ENCODE peak calls at places on chromosomes 4 and X, in seven cellular contexts. U is adrenal gland, T is uterus, D is IMR-90, H is A549, X is body of pancreas, R is heart left ventricle. C is an unnamed sample.
A peak's percentile ranks its signal among the peaks of the same experiment; 100 is the strongest.

GRCh38 chr4:14916554-14917304 is 85.6 kb upstream of the CPEB2 start:
- DNase-seq in U (no peak), T (no peak), D (peak; percentile 84), H (peak; percentile 93), X (no peak), R (peak; percentile 51), C (peak; percentile 3)

GRCh38 chr4:154314248-154314647 is 177.4 kb downstream of the DCHS2 start:
- DNase-seq in U (no peak), T (no peak), D (no peak), H (peak; percentile 13), X (no peak), R (no peak), C (no peak)

GRCh38 chr4:19478791-19479190 is 772.9 kb upstream of the SLIT2 start:
- DNase-seq in U (no peak), T (no peak), D (peak; percentile 81), H (no peak), X (no peak), R (no peak), C (no peak)

GRCh38 chr4:677431-678293 is 3.3 kb downstream of the MYL5 start:
- DNase-seq in U (peak; percentile 69), T (no peak), D (no peak), H (no peak), X (no peak), R (no peak), C (no peak)

GRCh38 chr4:82865592-82865991 is 25.4 kb downstream of the SEC31A start:
- DNase-seq in U (no peak), T (no peak), D (peak; percentile 95), H (peak; percentile 49), X (no peak), R (no peak), C (no peak)

GRCh38 chr4:72895408-72895807 is 174.1 kb downstream of the COX18 start:
- DNase-seq in U (no peak), T (no peak), D (no peak), H (no peak), X (no peak), R (no peak), C (no peak)

GRCh38 chr4:182826391-182826790 is 90.8 kb downstream of the DCTD start:
- DNase-seq in U (no peak), T (no peak), D (no peak), H (no peak), X (no peak), R (no peak), C (no peak)

GRCh38 chr4:145808848-145809512 is 129.0 kb downstream of the C4orf51 start:
- DNase-seq in U (no peak), T (no peak), D (no peak), H (no peak), X (no peak), R (no peak), C (no peak)

GRCh38 chr4:9716093-9716492 is 65.3 kb upstream of the DRD5 start:
- DNase-seq in U (no peak), T (no peak), D (no peak), H (no peak), X (no peak), R (no peak), C (no peak)

GRCh38 chrX:112630187-112630586 is 49.6 kb downstream of the LHFPL1 start:
- DNase-seq in U (no peak), T (no peak), D (no peak), H (no peak), X (no peak), R (no peak), C (no peak)

GRCh38 chr4:186201535-186202230 is 10.3 kb downstream of the CYP4V2 start:
- DNase-seq in U (peak; percentile 65), T (no peak), D (peak; percentile 40), H (peak; percentile 67), X (peak; percentile 72), R (peak; percentile 53), C (no peak)

GRCh38 chr4:155419266-155419665 is 42.5 kb upstream of the MAP9 start:
- DNase-seq in U (no peak), T (no peak), D (peak; percentile 90), H (no peak), X (no peak), R (no peak), C (no peak)

DNA sequence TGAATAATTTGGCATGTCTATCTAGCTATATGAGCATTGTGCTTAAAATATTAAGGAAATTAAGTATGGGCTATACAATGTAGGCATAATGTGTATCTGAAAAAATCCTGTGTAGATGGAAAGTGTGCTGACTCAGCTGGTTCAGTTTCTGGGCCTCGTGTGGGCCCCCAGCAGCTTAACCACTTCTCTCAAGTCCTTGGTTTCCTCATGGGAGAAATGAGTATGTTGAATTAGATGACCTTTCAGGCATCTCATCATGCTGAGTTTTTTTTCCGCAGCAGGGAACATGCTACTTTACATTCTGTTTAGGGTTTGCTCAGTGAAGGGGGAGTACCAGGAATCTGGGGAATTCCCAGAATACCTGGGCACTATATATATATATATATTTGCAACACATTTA is 30.5 kb downstream of the RHOH start:
- DNase-seq in U (no peak), T (no peak), D (no peak), H (no peak), X (no peak), R (no peak), C (no peak)
- TF ChIP-seq POLR2A in U (no peak), T (no peak), D (no peak), H (no peak), X (no peak), R (no peak), C (no peak)

DNA sequence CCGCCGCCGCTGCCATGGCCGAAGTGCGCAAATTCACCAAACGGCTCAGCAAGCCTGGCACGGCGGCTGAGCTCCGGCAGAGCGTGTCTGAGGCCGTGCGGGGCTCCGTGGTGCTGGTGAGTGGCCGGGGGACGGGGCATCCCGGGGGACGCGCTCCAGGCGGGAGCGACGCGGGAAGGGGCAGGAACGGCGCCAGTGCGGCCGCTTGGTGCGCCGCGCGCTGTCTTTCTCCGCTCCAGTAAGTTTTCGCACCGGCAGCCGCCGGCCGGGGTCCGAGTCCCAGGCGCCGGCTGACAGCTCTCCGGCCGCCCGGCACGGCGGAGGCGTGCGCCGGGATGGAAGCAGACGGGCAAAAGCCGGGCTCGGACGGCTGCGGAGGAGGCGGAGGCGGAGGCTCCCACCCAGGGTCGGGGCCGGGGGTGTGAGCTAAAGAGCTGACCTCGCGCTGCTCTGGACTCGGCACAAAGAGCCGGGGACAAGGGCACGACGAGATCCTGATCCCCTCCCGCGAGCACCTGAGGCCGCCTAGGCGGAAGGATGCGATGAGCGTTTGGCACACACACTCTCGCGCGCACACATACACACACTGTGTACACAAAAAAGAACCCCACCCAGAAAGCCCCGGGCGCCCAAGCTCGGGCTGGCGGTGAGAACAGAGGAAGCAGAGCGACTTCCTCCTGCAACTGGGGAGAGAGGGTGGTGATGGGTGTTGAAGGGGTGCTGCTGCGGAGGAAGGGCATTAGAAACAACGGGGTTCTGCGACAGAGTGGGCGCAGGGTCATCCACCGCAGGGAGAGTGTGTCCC is 545 bp downstream of the DOCK11 start:
- DNase-seq in U (peak; percentile 56), T (peak; percentile 34), D (no peak), H (peak; percentile 48), X (peak; percentile 15), R (peak; percentile 59), C (peak; percentile 30)
- TF ChIP-seq POLR2A in U (no peak), T (no peak), D (no peak), H (no peak), X (no peak), R (no peak), C (peak; percentile 7)

GRCh38 chr4:187724526-187724925 is 271.0 kb upstream of the ZFP42 start:
- DNase-seq in U (no peak), T (no peak), D (no peak), H (no peak), X (no peak), R (no peak), C (no peak)
- TF ChIP-seq POLR2A in U (no peak), T (no peak), D (no peak), H (no peak), X (no peak), R (no peak), C (no peak)

DNA sequence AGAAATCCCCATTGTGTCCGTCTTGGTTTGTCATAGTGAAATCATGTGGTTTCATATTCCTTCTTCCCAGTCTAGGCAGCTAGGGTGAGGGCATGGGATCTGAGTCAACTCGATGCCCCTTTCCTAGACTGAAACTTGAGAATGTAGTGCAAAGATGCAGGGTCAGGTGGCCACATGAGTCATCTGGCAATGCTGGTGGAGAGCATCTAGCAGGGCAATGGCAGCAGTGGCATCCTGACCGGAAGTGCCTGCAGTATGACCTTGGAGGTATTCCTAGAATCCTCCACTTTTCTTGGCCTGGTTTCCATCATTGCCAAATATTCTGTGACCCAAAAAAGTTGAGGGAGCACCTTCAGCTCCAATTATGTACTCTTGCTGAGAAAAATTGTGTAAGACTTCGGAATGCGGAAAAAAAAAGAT is 39.1 kb upstream of the TMEM184C start:
- DNase-seq in U (peak; percentile 58), T (peak; percentile 34), D (peak; percentile 99), H (peak; percentile 84), X (no peak), R (no peak), C (peak; percentile 72)
- TF ChIP-seq POLR2A in U (no peak), T (no peak), D (no peak), H (no peak), X (no peak), R (no peak), C (no peak)

DNA sequence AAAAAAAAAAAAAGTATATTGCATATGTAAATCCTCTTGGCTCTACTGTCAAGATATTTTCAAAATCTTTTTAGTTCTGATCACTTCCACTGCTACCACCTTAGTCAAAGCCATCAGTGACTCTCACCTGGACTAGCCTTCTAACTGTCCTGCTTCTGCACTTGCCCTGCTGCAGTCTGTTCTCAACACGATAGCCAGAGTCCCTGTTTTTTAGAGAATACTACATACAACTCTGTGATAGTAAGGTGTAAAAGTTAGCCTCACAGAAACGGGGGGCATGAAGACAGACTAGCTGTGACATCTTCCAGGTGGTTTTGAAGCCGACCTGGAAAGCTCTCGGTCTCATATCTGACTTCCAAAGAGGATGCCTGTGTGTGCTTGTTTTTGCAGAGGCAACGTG is 24.6 kb downstream of the EIF2S3 start:
- DNase-seq in U (no peak), T (no peak), D (no peak), H (no peak), X (no peak), R (no peak), C (no peak)
- TF ChIP-seq POLR2A in U (no peak), T (no peak), D (no peak), H (no peak), X (no peak), R (no peak), C (no peak)

DNA sequence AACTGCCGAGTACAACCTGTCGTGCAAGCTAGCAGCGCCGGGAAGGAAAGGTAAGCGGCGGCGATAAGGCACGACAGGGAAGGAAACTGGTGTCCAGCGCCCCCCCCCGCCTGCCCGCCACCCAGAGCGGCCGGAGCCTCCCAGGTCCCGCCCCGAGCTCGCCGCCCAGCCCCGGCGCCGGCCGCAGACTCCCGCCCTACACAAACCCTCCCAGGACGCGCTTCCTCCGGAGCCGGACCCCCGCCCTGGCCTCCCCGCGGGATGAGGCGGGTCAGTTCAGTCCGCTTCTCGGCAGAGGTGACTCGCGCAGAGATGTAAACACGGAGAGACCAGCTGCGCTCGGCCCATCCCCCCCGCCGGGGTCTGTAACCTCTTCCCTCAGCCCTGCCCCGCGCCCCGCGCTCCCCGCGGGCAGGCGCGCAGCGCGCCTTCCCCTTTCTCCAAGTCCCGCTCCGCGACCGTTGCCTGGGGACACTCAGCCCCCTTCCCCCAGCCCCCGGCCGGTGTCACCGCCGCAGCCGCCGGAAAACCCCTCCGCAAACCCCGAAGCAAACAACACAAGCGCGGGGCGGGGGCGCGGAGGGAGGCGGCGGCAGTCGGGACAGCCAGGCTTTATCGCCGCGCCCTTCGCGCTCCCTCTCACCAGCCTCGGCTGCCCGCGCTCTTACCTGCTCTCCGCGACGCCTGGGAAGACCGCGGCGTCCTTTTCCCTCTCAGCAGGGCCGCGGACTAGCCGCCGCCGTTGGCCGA is 544 bp downstream of the ELF2 start:
- DNase-seq in U (peak; percentile 89), T (peak; percentile 83), D (peak; percentile 79), H (peak; percentile 70), X (peak; percentile 81), R (peak; percentile 89), C (peak; percentile 35)
- TF ChIP-seq POLR2A in U (peak; percentile 53), T (peak; percentile 45), D (no peak), H (no peak), X (peak; percentile 45), R (no peak), C (peak; percentile 21)